ENCODE peak calls at places on chromosomes 1 and 21, in ten cellular contexts. One of them, this sample, is unnamed.

GRCh38 chr1:27567183-27567526 is 36.8 kb downstream of the AHDC1 start:
- DNase-seq in tibial nerve: no peak
- DNase-seq in K562: no peak
- DNase-seq in cardiac muscle cell: no peak
- DNase-seq in mucosa of descending colon: no peak
- DNase-seq in HepG2: no peak
- DNase-seq in DND-41: no peak
- DNase-seq in neural progenitor cell: peak; percentile 97
- DNase-seq in ovary: peak; percentile 55
- DNase-seq in body of pancreas: no peak
- DNase-seq in this sample: no peak

GRCh38 chr1:180230791-180231505 is 884 bp downstream of the LHX4 start:
- DNase-seq in tibial nerve: no peak
- DNase-seq in K562: no peak
- DNase-seq in cardiac muscle cell: peak; percentile 65
- DNase-seq in mucosa of descending colon: no peak
- DNase-seq in HepG2: no peak
- DNase-seq in DND-41: no peak
- DNase-seq in neural progenitor cell: peak; percentile 88
- DNase-seq in ovary: no peak
- DNase-seq in body of pancreas: no peak
- DNase-seq in this sample: no peak

GRCh38 chr1:53896673-53897229 is 2.8 kb downstream of the DIO1 start:
- DNase-seq in tibial nerve: no peak
- DNase-seq in K562: no peak
- DNase-seq in cardiac muscle cell: no peak
- DNase-seq in mucosa of descending colon: no peak
- DNase-seq in HepG2: peak; percentile 20
- DNase-seq in DND-41: no peak
- DNase-seq in neural progenitor cell: no peak
- DNase-seq in ovary: no peak
- DNase-seq in body of pancreas: no peak
- DNase-seq in this sample: no peak

GRCh38 chr1:192477630-192478029 is 97.9 kb upstream of the RGS1 start:
- DNase-seq in tibial nerve: no peak
- DNase-seq in K562: no peak
- DNase-seq in cardiac muscle cell: peak; percentile 18
- DNase-seq in mucosa of descending colon: no peak
- DNase-seq in HepG2: peak; percentile 16
- DNase-seq in DND-41: no peak
- DNase-seq in neural progenitor cell: no peak
- DNase-seq in ovary: no peak
- DNase-seq in body of pancreas: no peak
- DNase-seq in this sample: no peak

GRCh38 chr1:26789612-26789865 is 1.8 kb downstream of the PIGV start:
- DNase-seq in tibial nerve: no peak
- DNase-seq in K562: no peak
- DNase-seq in cardiac muscle cell: no peak
- DNase-seq in mucosa of descending colon: no peak
- DNase-seq in HepG2: no peak
- DNase-seq in DND-41: no peak
- DNase-seq in neural progenitor cell: no peak
- DNase-seq in ovary: no peak
- DNase-seq in body of pancreas: no peak
- DNase-seq in this sample: no peak

GRCh38 chr1:117860906-117861610 is 68.4 kb downstream of the GDAP2 start:
- DNase-seq in tibial nerve: no peak
- DNase-seq in K562: no peak
- DNase-seq in cardiac muscle cell: no peak
- DNase-seq in mucosa of descending colon: no peak
- DNase-seq in HepG2: no peak
- DNase-seq in DND-41: no peak
- DNase-seq in neural progenitor cell: no peak
- DNase-seq in ovary: no peak
- DNase-seq in body of pancreas: no peak
- DNase-seq in this sample: no peak

GRCh38 chr1:79398501-79398900 is 392.0 kb upstream of the ADGRL4 start:
- DNase-seq in tibial nerve: no peak
- DNase-seq in K562: no peak
- DNase-seq in cardiac muscle cell: no peak
- DNase-seq in mucosa of descending colon: no peak
- DNase-seq in HepG2: no peak
- DNase-seq in DND-41: no peak
- DNase-seq in neural progenitor cell: no peak
- DNase-seq in ovary: no peak
- DNase-seq in body of pancreas: no peak
- DNase-seq in this sample: no peak

GRCh38 chr1:118947790-118948189 is 40.4 kb downstream of the TBX15 start:
- DNase-seq in tibial nerve: no peak
- DNase-seq in K562: no peak
- DNase-seq in cardiac muscle cell: no peak
- DNase-seq in mucosa of descending colon: no peak
- DNase-seq in HepG2: no peak
- DNase-seq in DND-41: no peak
- DNase-seq in neural progenitor cell: no peak
- DNase-seq in ovary: no peak
- DNase-seq in body of pancreas: no peak
- DNase-seq in this sample: no peak

GRCh38 chr1:96073100-96073499 is 648.5 kb upstream of the PTBP2 start:
- DNase-seq in tibial nerve: no peak
- DNase-seq in K562: no peak
- DNase-seq in cardiac muscle cell: no peak
- DNase-seq in mucosa of descending colon: no peak
- DNase-seq in HepG2: no peak
- DNase-seq in DND-41: no peak
- DNase-seq in neural progenitor cell: no peak
- DNase-seq in ovary: no peak
- DNase-seq in body of pancreas: no peak
- DNase-seq in this sample: no peak

GRCh38 chr1:229572286-229572685 is 13.8 kb upstream of the ABCB10 start:
- DNase-seq in tibial nerve: no peak
- DNase-seq in K562: no peak
- DNase-seq in cardiac muscle cell: no peak
- DNase-seq in mucosa of descending colon: no peak
- DNase-seq in HepG2: peak; percentile 12
- DNase-seq in DND-41: no peak
- DNase-seq in neural progenitor cell: no peak
- DNase-seq in ovary: no peak
- DNase-seq in body of pancreas: no peak
- DNase-seq in this sample: no peak

GRCh38 chr1:43706598-43707190 is 642 bp upstream of the ST3GAL3 start:
- DNase-seq in tibial nerve: no peak
- DNase-seq in K562: peak; percentile 22
- DNase-seq in cardiac muscle cell: peak; percentile 20
- DNase-seq in mucosa of descending colon: peak; percentile 39
- DNase-seq in HepG2: peak; percentile 20
- DNase-seq in DND-41: peak; percentile 33
- DNase-seq in neural progenitor cell: peak; percentile 75
- DNase-seq in ovary: no peak
- DNase-seq in body of pancreas: peak; percentile 19
- DNase-seq in this sample: peak; percentile 78

GRCh38 chr21:26850116-26850643 is 5.0 kb upstream of the ADAMTS1 start:
- DNase-seq in tibial nerve: no peak
- DNase-seq in K562: no peak
- DNase-seq in cardiac muscle cell: no peak
- DNase-seq in mucosa of descending colon: no peak
- DNase-seq in HepG2: peak; percentile 36
- DNase-seq in DND-41: no peak
- DNase-seq in neural progenitor cell: peak; percentile 37
- DNase-seq in ovary: no peak
- DNase-seq in body of pancreas: peak; percentile 22
- DNase-seq in this sample: no peak

DNA sequence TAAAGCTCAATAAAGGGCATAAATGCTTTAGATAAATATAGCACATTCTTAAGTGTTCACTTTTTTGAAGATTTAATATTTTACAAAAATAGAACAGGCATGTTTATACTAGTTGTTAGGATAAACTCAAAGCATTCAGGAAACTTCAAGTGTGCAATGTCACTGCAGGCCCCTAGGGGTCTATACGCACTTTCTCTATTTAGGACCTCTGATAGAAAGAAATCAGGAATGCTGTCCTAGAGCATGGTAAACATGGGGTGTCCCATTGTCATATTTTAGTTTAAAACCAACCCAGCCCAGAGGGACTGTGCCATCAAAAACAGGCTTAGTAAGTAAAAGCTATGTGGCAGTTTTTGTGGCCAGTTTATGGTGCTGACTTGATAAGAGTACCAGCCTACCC is 102.2 kb downstream of the BARHL2 start:
- DNase-seq in tibial nerve: no peak
- DNase-seq in K562: peak; percentile 9
- DNase-seq in cardiac muscle cell: no peak
- DNase-seq in mucosa of descending colon: no peak
- DNase-seq in HepG2: no peak
- DNase-seq in DND-41: no peak
- DNase-seq in neural progenitor cell: peak; percentile 21
- DNase-seq in ovary: no peak
- DNase-seq in body of pancreas: no peak
- DNase-seq in this sample: no peak
- TF ChIP-seq CTCF in tibial nerve: peak; percentile 11
- TF ChIP-seq CTCF in K562: peak; percentile 40
- TF ChIP-seq CTCF in cardiac muscle cell: peak; percentile 23
- TF ChIP-seq CTCF in mucosa of descending colon: no peak
- TF ChIP-seq CTCF in HepG2: peak; percentile 9
- TF ChIP-seq CTCF in DND-41: peak; percentile 57
- TF ChIP-seq CTCF in neural progenitor cell: peak; percentile 67
- TF ChIP-seq CTCF in ovary: no peak
- TF ChIP-seq CTCF in body of pancreas: no peak
- TF ChIP-seq CTCF in this sample: no peak

DNA sequence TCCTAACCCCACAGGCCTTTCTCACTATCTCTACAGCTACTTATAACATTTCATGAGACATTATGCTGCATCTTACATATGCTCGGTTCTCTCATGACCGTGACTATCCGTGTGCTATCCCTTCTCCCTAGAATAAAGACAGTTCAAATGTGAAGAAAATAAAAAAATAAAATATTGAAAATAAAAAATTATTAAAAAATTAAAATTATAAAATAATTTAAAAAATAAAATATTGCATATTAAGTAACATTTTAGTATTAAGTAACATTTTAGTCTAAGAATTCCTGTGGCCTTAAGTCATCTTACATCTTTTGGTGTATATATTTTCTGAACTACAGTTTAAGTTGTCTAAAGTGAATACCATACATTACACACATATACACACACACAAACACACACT is 415.5 kb downstream of the DPYD start:
- DNase-seq in tibial nerve: no peak
- DNase-seq in K562: no peak
- DNase-seq in cardiac muscle cell: no peak
- DNase-seq in mucosa of descending colon: no peak
- DNase-seq in HepG2: no peak
- DNase-seq in DND-41: no peak
- DNase-seq in neural progenitor cell: no peak
- DNase-seq in ovary: no peak
- DNase-seq in body of pancreas: no peak
- DNase-seq in this sample: no peak
- H3K36me3 ChIP-seq in tibial nerve: no peaks in the 10 kb centered on the region
- H3K36me3 ChIP-seq in K562: no peaks in the 10 kb centered on the region
- H3K36me3 ChIP-seq in cardiac muscle cell: no peaks in the 10 kb centered on the region
- H3K36me3 ChIP-seq in mucosa of descending colon: no peaks in the 10 kb centered on the region
- H3K36me3 ChIP-seq in HepG2: no peaks in the 10 kb centered on the region
- H3K36me3 ChIP-seq in DND-41: peaks cover 9% of the 10 kb centered on the region
- H3K36me3 ChIP-seq in neural progenitor cell: no peaks in the 10 kb centered on the region
- H3K36me3 ChIP-seq in ovary: no peaks in the 10 kb centered on the region
- H3K36me3 ChIP-seq in body of pancreas: no peaks in the 10 kb centered on the region
- H3K36me3 ChIP-seq in this sample: no peaks in the 10 kb centered on the region

DNA sequence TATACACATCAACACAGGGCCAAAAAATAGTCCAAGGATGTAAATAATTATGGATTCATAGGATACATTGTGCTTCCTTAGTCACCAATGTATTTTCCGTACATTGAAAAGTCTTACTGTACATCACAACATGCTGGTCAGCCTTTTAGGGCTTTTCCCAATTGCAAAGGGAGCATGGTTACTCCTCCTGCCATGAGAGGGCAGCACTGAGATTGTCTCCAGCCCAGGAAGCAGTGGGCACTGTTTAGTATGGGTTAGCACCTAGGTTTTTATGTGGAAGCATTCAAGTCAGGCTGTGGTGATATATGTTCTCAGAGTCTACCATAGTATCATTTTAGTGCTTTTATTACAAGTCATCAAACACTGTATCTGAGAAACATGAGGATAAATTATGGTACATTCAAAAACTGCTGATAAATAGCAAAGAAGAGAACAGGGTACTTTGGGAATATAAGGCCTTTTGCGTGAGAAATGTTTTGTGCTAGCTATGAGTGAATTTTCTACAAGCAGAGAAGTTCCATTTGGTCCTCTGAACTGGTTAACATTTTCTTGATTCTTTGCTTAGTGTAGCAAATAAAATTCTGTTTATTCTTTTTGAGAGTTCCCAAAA is 34.0 kb downstream of the ST6GALNAC5 start:
- DNase-seq in tibial nerve: peak; percentile 23
- DNase-seq in K562: peak; percentile 44
- DNase-seq in cardiac muscle cell: peak; percentile 74
- DNase-seq in mucosa of descending colon: no peak
- DNase-seq in HepG2: peak; percentile 46
- DNase-seq in DND-41: peak; percentile 9
- DNase-seq in neural progenitor cell: peak; percentile 71
- DNase-seq in ovary: peak; percentile 42
- DNase-seq in body of pancreas: peak; percentile 16
- DNase-seq in this sample: no peak
- TF ChIP-seq CTCF in tibial nerve: peak; percentile 44
- TF ChIP-seq CTCF in K562: peak; percentile 55
- TF ChIP-seq CTCF in cardiac muscle cell: peak; percentile 83
- TF ChIP-seq CTCF in mucosa of descending colon: no peak
- TF ChIP-seq CTCF in HepG2: peak; percentile 76
- TF ChIP-seq CTCF in DND-41: peak; percentile 72
- TF ChIP-seq CTCF in neural progenitor cell: peak; percentile 91
- TF ChIP-seq CTCF in ovary: peak; percentile 51
- TF ChIP-seq CTCF in body of pancreas: no peak
- TF ChIP-seq CTCF in this sample: peak; percentile 38

GRCh38 chr1:61424382-61424781 is 300.6 kb downstream of the TM2D1 start:
- DNase-seq in tibial nerve: no peak
- DNase-seq in K562: no peak
- DNase-seq in cardiac muscle cell: no peak
- DNase-seq in mucosa of descending colon: no peak
- DNase-seq in HepG2: no peak
- DNase-seq in DND-41: no peak
- DNase-seq in neural progenitor cell: no peak
- DNase-seq in ovary: no peak
- DNase-seq in body of pancreas: no peak
- DNase-seq in this sample: no peak

GRCh38 chr1:61427516-61427915 is 297.4 kb downstream of the TM2D1 start:
- DNase-seq in tibial nerve: no peak
- DNase-seq in K562: no peak
- DNase-seq in cardiac muscle cell: peak; percentile 38
- DNase-seq in mucosa of descending colon: no peak
- DNase-seq in HepG2: no peak
- DNase-seq in DND-41: no peak
- DNase-seq in neural progenitor cell: no peak
- DNase-seq in ovary: no peak
- DNase-seq in body of pancreas: no peak
- DNase-seq in this sample: no peak

GRCh38 chr1:61426254-61426653 is 298.7 kb downstream of the TM2D1 start:
- DNase-seq in tibial nerve: no peak
- DNase-seq in K562: no peak
- DNase-seq in cardiac muscle cell: no peak
- DNase-seq in mucosa of descending colon: no peak
- DNase-seq in HepG2: no peak
- DNase-seq in DND-41: no peak
- DNase-seq in neural progenitor cell: no peak
- DNase-seq in ovary: peak; percentile 36
- DNase-seq in body of pancreas: no peak
- DNase-seq in this sample: no peak

GRCh38 chr1:61426884-61427283 is 298.1 kb downstream of the TM2D1 start:
- DNase-seq in tibial nerve: no peak
- DNase-seq in K562: no peak
- DNase-seq in cardiac muscle cell: no peak
- DNase-seq in mucosa of descending colon: no peak
- DNase-seq in HepG2: no peak
- DNase-seq in DND-41: no peak
- DNase-seq in neural progenitor cell: no peak
- DNase-seq in ovary: no peak
- DNase-seq in body of pancreas: no peak
- DNase-seq in this sample: no peak

GRCh38 chr1:61428146-61428545 is 296.8 kb downstream of the TM2D1 start:
- DNase-seq in tibial nerve: no peak
- DNase-seq in K562: no peak
- DNase-seq in cardiac muscle cell: no peak
- DNase-seq in mucosa of descending colon: no peak
- DNase-seq in HepG2: no peak
- DNase-seq in DND-41: no peak
- DNase-seq in neural progenitor cell: no peak
- DNase-seq in ovary: no peak
- DNase-seq in body of pancreas: no peak
- DNase-seq in this sample: no peak
- H3K36me3 ChIP-seq in tibial nerve: no peaks in the 10 kb centered on the region
- H3K36me3 ChIP-seq in K562: no peaks in the 10 kb centered on the region
- H3K36me3 ChIP-seq in cardiac muscle cell: no peaks in the 10 kb centered on the region
- H3K36me3 ChIP-seq in mucosa of descending colon: no peaks in the 10 kb centered on the region
- H3K36me3 ChIP-seq in HepG2: peaks cover 59% of the 10 kb centered on the region
- H3K36me3 ChIP-seq in DND-41: no peaks in the 10 kb centered on the region
- H3K36me3 ChIP-seq in neural progenitor cell: no peaks in the 10 kb centered on the region
- H3K36me3 ChIP-seq in ovary: no peaks in the 10 kb centered on the region
- H3K36me3 ChIP-seq in body of pancreas: no peaks in the 10 kb centered on the region
- H3K36me3 ChIP-seq in this sample: no peaks in the 10 kb centered on the region